ENCODE peak calls at places on chromosomes 11 and 22, in six cellular contexts. T is upper lobe of right lung, A is Panc1, H is heart right ventricle, P is gastrocnemius medialis, W is pancreas. I is an unnamed sample.

GRCh38 chr11:99452076-99452475 is 431.3 kb downstream of the CNTN5 start:
- ATAC-seq in W (no peak), H (no peak), A (no peak), T (no peak), P (no peak), I (no peak)

GRCh38 chr11:60182546-60183330 is at the start of gene MS4A6A:
- ATAC-seq in W (no peak), A (no peak), P (no peak), H (peak), T (peak), I (peak)

GRCh38 chr11:81772161-81772560 is 961.5 kb downstream of the FAM181B start:
- ATAC-seq in W (no peak), P (no peak), T (no peak), A (no peak), H (no peak), I (no peak)

GRCh38 chr11:14261094-14261493 is 97.9 kb downstream of the RRAS2 start:
- ATAC-seq in W (no peak), T (no peak), P (no peak), H (no peak), A (no peak), I (peak)

GRCh38 chr22:46115755-46116490 is 34.4 kb upstream of the PPARA start:
- ATAC-seq in P (peak), A (no peak), H (peak), T (no peak), W (peak), I (no peak)

GRCh38 chr22:45268167-45268957 is 16.4 kb upstream of the UPK3A start:
- ATAC-seq in A (peak), W (peak), P (no peak), T (peak), H (peak), I (no peak)

GRCh38 chr11:92852946-92853345 is 116.5 kb upstream of the MTNR1B start:
- ATAC-seq in T (peak), H (no peak), P (no peak), A (no peak), W (no peak), I (no peak)

GRCh38 chr11:3893311-3893710 is 37.8 kb downstream of the STIM1 start:
- ATAC-seq in H (no peak), A (no peak), T (no peak), W (no peak), P (no peak), I (no peak)

GRCh38 chr11:62922653-62923371 is 1.6 kb upstream of the CHRM1 start:
- ATAC-seq in P (no peak), W (no peak), T (peak), H (no peak), A (no peak), I (no peak)

GRCh38 chr11:1706634-1707400 is 9.8 kb downstream of the KRTAP5-6 start:
- ATAC-seq in W (no peak), H (peak), T (peak), P (peak), A (peak), I (no peak)

GRCh38 chr11:93221539-93221938 is 23.7 kb upstream of the SLC36A4 start:
- ATAC-seq in A (no peak), W (no peak), P (no peak), T (no peak), H (no peak), I (no peak)

GRCh38 chr11:95699631-95700470 is 89.7 kb downstream of the FAM76B start:
- ATAC-seq in P (no peak), W (no peak), T (no peak), A (no peak), H (no peak), I (no peak)

GRCh38 chr11:1948389-1948788 is 1.3 kb downstream of the MRPL23 start:
- ATAC-seq in H (no peak), T (peak), A (no peak), W (no peak), P (no peak), I (peak)

GRCh38 chr11:78323356-78323755 is 94.3 kb downstream of the GAB2 start:
- ATAC-seq in P (no peak), W (no peak), A (no peak), H (no peak), T (peak), I (no peak)

GRCh38 chr22:40479887-40480538 is 109.6 kb downstream of the SGSM3 start:
- ATAC-seq in T (no peak), W (no peak), H (no peak), P (no peak), A (no peak), I (no peak)

GRCh38 chr22:21832291-21833290 is 34.9 kb downstream of the MAPK1 start:
- ATAC-seq in W (no peak), H (no peak), P (peak), A (peak), T (peak), I (peak)

GRCh38 chr11:110989734-110990133 is 255.8 kb upstream of the POU2AF2 start:
- ATAC-seq in P (peak), H (no peak), A (no peak), W (no peak), T (peak), I (peak)

GRCh38 chr22:18083406-18083805 is 5.6 kb downstream of the PEX26 start:
- ATAC-seq in W (no peak), T (no peak), P (no peak), H (no peak), A (no peak), I (no peak)

GRCh38 chr22:19114984-19115552 is 7.1 kb downstream of the DGCR2 start:
- ATAC-seq in W (no peak), A (no peak), T (no peak), H (peak), P (no peak), I (no peak)

GRCh38 chr11:97269527-97269926 is 879.7 kb downstream of the JRKL start:
- ATAC-seq in A (no peak), P (no peak), T (no peak), H (no peak), W (no peak), I (no peak)
- TF ChIP-seq CTCF in A (no peak), P (no peak), T (no peak), H (no peak), W (no peak), I (no peak)

DNA sequence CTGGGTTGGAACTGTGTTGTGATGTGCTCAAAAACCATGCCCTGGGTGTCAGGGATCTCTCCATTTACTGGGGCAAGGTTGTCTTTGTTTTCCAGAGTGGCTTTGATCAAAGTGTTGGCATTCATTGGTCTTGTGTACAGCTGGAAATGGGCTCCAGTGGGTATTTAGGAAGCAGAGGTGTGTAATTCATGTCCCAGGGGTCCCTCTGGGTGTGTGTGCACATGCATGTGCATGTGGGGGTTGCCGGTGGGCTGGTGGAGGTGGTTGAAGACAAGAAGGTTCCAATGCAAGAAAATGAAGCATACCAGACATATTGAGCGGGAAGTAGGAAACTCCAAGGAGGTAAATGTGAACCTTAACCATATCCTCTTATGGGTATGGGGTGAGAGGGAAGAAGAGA is 121.7 kb downstream of the ME3 start:
- ATAC-seq in W (no peak), A (no peak), T (no peak), P (no peak), H (no peak), I (no peak)
- H3K27ac ChIP-seq in W (peak), A (no peak), T (peak), P (peak), H (peak), I (peak)

GRCh38 chr22:31080848-31081649 is at the start of gene SMTN:
- ATAC-seq in P (peak), A (peak), T (peak), W (peak), H (peak), I (peak)
- TF ChIP-seq CTCF in P (no peak), A (no peak), T (no peak), W (no peak), H (no peak), I (no peak)

DNA sequence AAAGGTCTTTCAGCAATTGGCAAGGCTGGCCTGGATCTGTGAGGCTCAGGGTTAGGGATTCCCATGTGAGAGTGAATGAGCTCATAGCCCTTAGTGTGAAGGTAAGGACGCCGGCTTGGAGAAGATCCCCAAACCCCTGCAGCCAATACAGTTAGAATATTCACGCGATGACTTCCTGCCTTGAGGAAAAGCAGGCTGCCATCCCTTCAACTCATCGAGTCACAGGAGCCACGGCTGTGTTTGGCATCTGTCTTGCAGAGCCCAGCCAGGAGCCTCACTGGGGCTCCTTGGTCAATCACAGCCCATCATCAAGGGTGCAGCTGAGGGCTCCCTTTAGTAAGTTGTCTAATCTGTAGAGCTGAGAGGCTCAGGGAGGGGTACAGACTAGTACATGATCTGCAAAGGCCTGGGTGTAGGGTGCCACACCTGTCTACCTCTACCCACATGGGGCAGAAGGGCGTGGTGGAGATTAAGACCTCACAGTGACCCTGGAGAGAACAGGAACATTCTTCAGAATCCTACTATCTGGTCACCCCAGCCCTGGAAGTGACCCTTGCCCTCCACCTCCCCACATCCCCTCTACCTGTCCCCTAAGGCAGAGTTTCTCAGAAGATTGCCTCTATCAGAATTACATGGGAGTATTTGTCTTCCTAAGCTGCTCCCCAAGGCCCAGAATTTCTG is 18.5 kb downstream of the IL10RA start:
- ATAC-seq in P (no peak), A (no peak), H (no peak), T (no peak), W (no peak), I (no peak)
- H3K27ac ChIP-seq in P (no peak), A (no peak), H (no peak), T (no peak), W (no peak), I (no peak)

GRCh38 chr11:69882270-69882608 is 63.0 kb upstream of the FGF3 start:
- ATAC-seq in W (no peak), A (no peak), P (no peak), T (no peak), H (no peak), I (no peak)

GRCh38 chr11:69880803-69881445 is 61.7 kb upstream of the FGF3 start:
- ATAC-seq in P (no peak), H (no peak), W (no peak), A (no peak), T (no peak), I (no peak)

GRCh38 chr11:69880041-69880802 is 61.0 kb upstream of the FGF3 start:
- ATAC-seq in W (no peak), A (no peak), H (no peak), P (no peak), T (no peak), I (no peak)

GRCh38 chr11:69883292-69884255 is 64.4 kb upstream of the FGF3 start:
- ATAC-seq in H (no peak), A (no peak), W (no peak), T (no peak), P (no peak), I (no peak)

GRCh38 chr11:69881467-69882269 is 62.5 kb upstream of the FGF3 start:
- ATAC-seq in H (no peak), T (no peak), W (no peak), P (no peak), A (peak), I (no peak)
- TF ChIP-seq CTCF in H (no peak), T (no peak), W (no peak), P (no peak), A (no peak), I (no peak)

DNA sequence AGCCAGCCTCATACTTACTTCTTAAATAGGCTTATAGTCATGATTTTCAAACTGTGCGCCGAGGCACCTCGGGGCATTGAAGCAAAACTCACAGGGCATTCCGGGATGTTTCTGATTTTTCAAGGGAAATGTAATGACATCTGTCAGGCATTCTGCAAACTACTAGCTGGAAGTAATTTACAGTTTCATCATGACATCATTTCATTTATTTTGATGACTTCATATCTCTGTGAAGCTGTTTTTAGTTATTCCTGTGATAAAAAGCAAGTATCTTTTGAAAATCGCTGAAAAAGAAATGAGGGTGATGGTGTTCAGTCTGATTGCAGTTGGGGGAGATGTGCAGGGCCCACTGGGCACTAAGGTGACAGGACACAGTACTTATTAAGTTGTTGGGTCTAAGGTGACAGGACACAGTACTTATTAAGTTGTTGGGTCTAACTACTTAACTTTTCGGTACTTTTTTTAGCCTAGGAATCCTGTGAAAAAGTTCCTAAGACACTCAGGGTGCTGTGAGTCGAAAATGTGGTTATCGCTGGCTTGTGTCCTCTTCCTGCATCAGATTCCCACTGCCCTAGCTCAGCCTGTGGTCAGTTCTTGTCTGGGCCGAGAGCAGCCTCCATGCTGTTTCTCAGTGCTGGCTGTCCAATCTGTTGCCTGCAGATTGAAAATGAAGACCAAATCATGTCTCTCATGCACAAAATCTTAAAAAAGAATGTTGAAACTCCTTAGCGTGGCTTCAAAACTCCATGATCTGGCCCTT is 42.6 kb downstream of the APLP2 start:
- ATAC-seq in A (no peak), P (no peak), W (no peak), H (no peak), T (no peak), I (no peak)
- H3K27ac ChIP-seq in A (no peak), P (no peak), W (no peak), H (no peak), T (no peak), I (no peak)

DNA sequence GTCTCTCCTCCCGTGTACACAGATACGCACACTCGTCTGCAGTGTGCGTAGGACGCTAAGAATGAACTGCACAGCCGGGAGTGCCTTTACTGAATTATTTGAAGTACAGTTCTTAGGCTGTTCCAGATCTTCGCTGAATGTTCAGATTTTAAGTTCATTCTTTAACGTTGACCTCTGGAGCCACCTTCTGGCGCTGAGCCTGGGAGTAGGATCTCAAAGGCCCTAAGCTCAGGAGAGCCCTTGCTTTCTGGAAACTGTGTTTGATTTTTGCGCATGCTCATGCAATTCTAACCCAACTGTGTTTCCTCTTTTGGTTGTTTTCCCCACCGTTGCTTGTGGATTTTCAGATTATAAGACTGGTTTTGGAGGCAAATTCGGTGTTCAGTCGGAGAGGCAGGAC is 22.8 kb downstream of the CTTN start:
- ATAC-seq in W (no peak), P (no peak), H (no peak), T (no peak), A (no peak), I (no peak)
- TF ChIP-seq CTCF in W (no peak), P (no peak), H (no peak), T (no peak), A (no peak), I (no peak)

DNA sequence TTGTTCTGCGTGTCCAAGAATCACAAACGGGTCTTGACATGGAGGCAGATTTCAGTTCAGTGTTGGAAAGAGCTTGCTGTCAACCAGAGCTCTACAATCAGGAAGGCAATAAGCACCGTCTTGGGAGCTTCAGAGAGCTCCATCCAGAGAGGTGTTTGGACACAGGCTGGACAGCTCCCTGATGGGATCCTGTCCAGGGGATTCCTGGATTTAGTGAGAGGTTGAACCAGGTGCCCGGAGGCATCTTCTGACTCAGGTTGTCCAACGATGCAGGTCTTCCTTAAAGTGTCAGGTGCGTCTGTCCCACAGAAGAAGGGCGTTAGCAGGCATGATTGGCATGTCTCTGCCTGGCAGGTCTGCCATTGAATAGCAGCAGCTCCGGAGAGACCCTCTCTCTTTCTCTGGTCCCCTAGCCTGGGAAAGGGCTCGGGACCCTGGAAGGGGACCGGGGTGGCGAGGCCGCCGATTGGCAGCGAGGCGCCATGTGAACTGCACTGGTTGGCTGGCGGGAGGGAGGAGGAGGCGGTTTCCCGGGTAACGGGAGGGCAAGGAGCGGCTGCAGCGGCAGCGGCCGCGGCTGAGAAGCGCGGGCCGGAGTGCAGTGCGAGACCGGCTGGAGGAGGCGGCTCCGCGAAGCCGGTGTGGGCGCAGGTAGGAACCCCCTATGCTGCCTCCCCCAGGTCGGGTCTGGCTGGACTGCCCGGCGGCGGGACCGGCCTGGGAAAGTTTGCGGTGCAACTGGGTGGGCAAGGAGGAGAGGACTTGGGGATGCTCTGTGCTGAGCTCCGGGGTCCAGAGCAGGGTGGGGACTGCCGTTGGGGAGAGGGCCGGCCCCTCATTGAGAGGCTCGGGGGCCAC is 104.1 kb upstream of the E2F8 start:
- ATAC-seq in H (peak), W (peak), P (no peak), A (peak), T (peak), I (peak)
- H3K27ac ChIP-seq in H (no peak), W (no peak), P (no peak), A (no peak), T (no peak), I (no peak)

I was measured in gastroesophageal sphincter.